ENCODE peak calls at places on chromosomes 2 and 18, in four cellular contexts. A, S, E and K are unnamed samples.

GRCh38 chr2:77484026-77484425 is 38.1 kb downstream of the LRRTM4 start:
- DNase-seq in A (no peak), S (no peak), E (no peak), K (no peak)

GRCh38 chr2:70790079-70790963 is at the start of gene FIGLA:
- DNase-seq in A (peak), S (no peak), E (no peak), K (no peak)

GRCh38 chr2:1593371-1594205 is 150.7 kb downstream of the PXDN start:
- DNase-seq in A (peak), S (peak), E (peak), K (no peak)

GRCh38 chr2:162073776-162074578 is at the start of gene DPP4:
- DNase-seq in A (peak), S (no peak), E (peak), K (peak)

GRCh38 chr2:126653102-126653501 is 2.9 kb upstream of the GYPC start:
- DNase-seq in A (no peak), S (no peak), E (no peak), K (no peak)

GRCh38 chr2:72031346-72032115 is 116.1 kb downstream of the CYP26B1 start:
- DNase-seq in A (no peak), S (no peak), E (no peak), K (no peak)

GRCh38 chr2:105393373-105394055 is 5.3 kb downstream of the FHL2 start:
- DNase-seq in A (no peak), S (no peak), E (no peak), K (no peak)

GRCh38 chr2:66578067-66578852 is 143.3 kb downstream of the MEIS1 start:
- DNase-seq in A (no peak), S (no peak), E (peak), K (peak)

GRCh38 chr2:189799531-189799930 is 15.3 kb downstream of the PMS1 start:
- DNase-seq in A (no peak), S (no peak), E (peak), K (no peak)

GRCh38 chr2:230067990-230068657 is 600 bp downstream of the SLC16A14 start:
- DNase-seq in A (peak), S (no peak), E (peak), K (peak)

GRCh38 chr2:27154990-27155615 is 6.3 kb downstream of the TCF23 start:
- DNase-seq in A (no peak), S (no peak), E (no peak), K (no peak)

GRCh38 chr2:100211517-100211916 is 69.1 kb upstream of the AFF3 start:
- DNase-seq in A (no peak), S (no peak), E (no peak), K (no peak)

GRCh38 chr2:227010433-227010832 is 153.6 kb downstream of the COL4A4 start:
- DNase-seq in A (no peak), S (no peak), E (peak), K (no peak)

GRCh38 chr2:34193164-34193563 is 594.1 kb upstream of the FAM98A start:
- DNase-seq in A (no peak), S (no peak), E (no peak), K (no peak)

GRCh38 chr2:242038166-242038927 is 168.8 kb downstream of the RTP5 start:
- DNase-seq in A (no peak), S (no peak), E (no peak), K (no peak)

GRCh38 chr2:201644001-201644400 is 698 bp upstream of the TMEM237 start:
- DNase-seq in A (no peak), S (no peak), E (peak), K (no peak)

GRCh38 chr2:26629346-26629630 is 11.9 kb downstream of the CIB4 start:
- DNase-seq in A (no peak), S (no peak), E (no peak), K (no peak)

GRCh38 chr18:74501386-74501785 is 5.2 kb downstream of the CNDP2 start:
- DNase-seq in A (no peak), S (no peak), E (no peak), K (no peak)

GRCh38 chr2:8480936-8481335 is 200.9 kb upstream of the ID2 start:
- DNase-seq in A (no peak), S (no peak), E (no peak), K (no peak)

GRCh38 chr2:33577084-33577483 is 22.0 kb downstream of the FAM98A start:
- DNase-seq in A (no peak), S (no peak), E (no peak), K (no peak)

GRCh38 chr2:240287496-240288086 is 147.1 kb upstream of the OTOS start:
- DNase-seq in A (no peak), S (no peak), E (no peak), K (no peak)

GRCh38 chr2:1940660-1941059 is 196.3 kb upstream of the PXDN start:
- DNase-seq in A (no peak), S (no peak), E (no peak), K (no peak)